ENCODE peak calls at places on chromosomes 2 and 18, in seven cellular contexts. B, U, H, I, C, J and D are unnamed samples.

GRCh38 chr18:9643549-9643948 is 29.2 kb upstream of the PPP4R1 start:
- DNase-seq in I (no peak), B (no peak), C (peak; percentile 76), U (peak; percentile 95), J (no peak), H (no peak), D (no peak)

GRCh38 chr2:234171666-234172065 is 121.2 kb downstream of the SPP2 start:
- DNase-seq in U (no peak), I (no peak), B (no peak), C (no peak), H (no peak), J (no peak), D (no peak)

GRCh38 chr2:237875234-237876055 is 16.0 kb downstream of the RAMP1 start:
- DNase-seq in U (no peak), C (no peak), J (no peak), B (no peak), I (no peak), H (no peak), D (no peak)

GRCh38 chr2:154158101-154158500 is 286.4 kb downstream of the GALNT13 start:
- DNase-seq in J (no peak), H (no peak), I (no peak), C (no peak), B (no peak), U (no peak), D (no peak)

GRCh38 chr2:23661276-23662050 is 265.5 kb downstream of the ATAD2B start:
- DNase-seq in H (no peak), I (no peak), J (no peak), C (no peak), B (no peak), U (no peak), D (no peak)

GRCh38 chr2:164875334-164876205 is 33.9 kb upstream of the COBLL1 start:
- DNase-seq in B (no peak), I (peak; percentile 65), J (no peak), U (no peak), H (no peak), C (no peak), D (no peak)

GRCh38 chr2:184524551-184525382 is 73.6 kb upstream of the ZNF804A start:
- DNase-seq in U (no peak), H (no peak), J (no peak), B (no peak), C (peak; percentile 14), I (no peak), D (no peak)

GRCh38 chr2:10135296-10136089 is 13.0 kb downstream of the RRM2 start:
- DNase-seq in I (no peak), C (no peak), U (peak; percentile 67), B (no peak), H (no peak), J (no peak), D (no peak)

GRCh38 chr2:189951791-189952535 is 110.6 kb downstream of the MSTN start:
- DNase-seq in J (no peak), U (no peak), C (no peak), H (no peak), B (peak; percentile 40), I (no peak), D (no peak)

GRCh38 chr2:174836345-174836999 is 72.2 kb upstream of the CHRNA1 start:
- DNase-seq in U (no peak), B (no peak), C (no peak), J (no peak), H (no peak), I (no peak), D (no peak)

GRCh38 chr2:212894026-212894425 is 257.4 kb downstream of the IKZF2 start:
- DNase-seq in C (no peak), H (no peak), B (no peak), I (no peak), J (no peak), U (no peak), D (no peak)

GRCh38 chr2:127610561-127610960 is 35.4 kb upstream of the GPR17 start:
- DNase-seq in H (no peak), I (no peak), J (no peak), B (no peak), U (no peak), C (no peak), D (no peak)

GRCh38 chr2:12287220-12287751 is 429.4 kb upstream of the TRIB2 start:
- DNase-seq in H (no peak), J (no peak), U (no peak), B (no peak), I (no peak), C (no peak), D (no peak)

GRCh38 chr2:59184281-59185020 is 943.3 kb upstream of the FANCL start:
- DNase-seq in J (no peak), B (no peak), U (peak; percentile 36), I (no peak), C (no peak), H (no peak), D (no peak)

GRCh38 chr2:134460583-134460998 is 206.7 kb downstream of the MGAT5 start:
- DNase-seq in U (peak; percentile 80), J (peak; percentile 76), C (peak; percentile 91), B (peak; percentile 70), I (peak; percentile 71), H (peak; percentile 26), D (peak; percentile 51)

GRCh38 chr18:60936101-60936500 is 397.1 kb upstream of the CDH20 start:
- DNase-seq in H (no peak), J (no peak), B (no peak), C (no peak), U (no peak), I (no peak), D (no peak)

GRCh38 chr2:48829036-48829435 is 73.5 kb upstream of the LHCGR start:
- DNase-seq in J (no peak), C (no peak), I (no peak), U (no peak), B (no peak), H (no peak), D (no peak)

GRCh38 chr2:201139836-201140599 is 24.1 kb downstream of the CFLAR start:
- DNase-seq in I (no peak), J (no peak), B (no peak), C (peak; percentile 61), U (no peak), H (no peak), D (no peak)

GRCh38 chr2:8328189-8328588 is 353.7 kb upstream of the ID2 start:
- DNase-seq in H (no peak), U (no peak), I (no peak), B (no peak), J (no peak), C (no peak), D (no peak)

GRCh38 chr2:60445684-60446184 is 107.7 kb downstream of the BCL11A start:
- DNase-seq in U (no peak), C (no peak), H (no peak), B (no peak), I (no peak), J (no peak), D (no peak)

GRCh38 chr2:40957508-40957907 is 505.6 kb upstream of the SLC8A1 start:
- DNase-seq in B (peak; percentile 59), I (no peak), U (no peak), C (no peak), J (no peak), H (no peak), D (no peak)

GRCh38 chr18:78925193-78925540 is 54.5 kb upstream of the SALL3 start:
- DNase-seq in C (no peak), I (no peak), H (no peak), U (no peak), J (no peak), B (no peak), D (no peak)

GRCh38 chr2:111982822-111983221 is 72.2 kb upstream of the TMEM87B start:
- DNase-seq in C (no peak), J (peak; percentile 30), U (no peak), H (no peak), B (no peak), I (no peak), D (no peak)

GRCh38 chr2:203818656-203819055 is 48.9 kb upstream of the CTLA4 start:
- DNase-seq in B (no peak), I (no peak), H (no peak), J (no peak), U (no peak), C (no peak), D (no peak)

GRCh38 chr18:12308386-12309100 is 502 bp downstream of the TUBB6 start:
- DNase-seq in B (no peak), H (no peak), U (peak; percentile 84), C (peak; percentile 66), J (peak; percentile 82), I (peak; percentile 55), D (peak; percentile 78)

GRCh38 chr18:32257073-32257780 is 67.4 kb downstream of the MEP1B start:
- DNase-seq in C (no peak), B (no peak), U (no peak), I (no peak), H (no peak), J (no peak), D (no peak)

GRCh38 chr2:182542501-182543258 is 115.8 kb upstream of the PDE1A start:
- DNase-seq in U (no peak), H (no peak), J (no peak), C (no peak), I (no peak), B (no peak), D (no peak)

GRCh38 chr2:79083846-79084376 is 3.9 kb downstream of the REG1B start:
- DNase-seq in U (no peak), C (no peak), B (no peak), H (no peak), J (no peak), I (no peak), D (no peak)

GRCh38 chr18:77165489-77166415 is 33.2 kb upstream of the MBP start:
- DNase-seq in C (no peak), B (no peak), U (no peak), I (no peak), J (no peak), H (no peak), D (no peak)

GRCh38 chr2:154600931-154601494 is 97.5 kb upstream of the KCNJ3 start:
- DNase-seq in I (peak; percentile 52), U (no peak), B (no peak), H (no peak), J (no peak), C (no peak), D (no peak)

GRCh38 chr18:8998481-8999217 is 103.8 kb upstream of the NDUFV2 start:
- DNase-seq in B (no peak), U (no peak), J (no peak), I (no peak), C (no peak), H (no peak), D (no peak)

GRCh38 chr2:204505946-204506345 is 39.3 kb upstream of the PARD3B start:
- DNase-seq in H (no peak), C (no peak), B (no peak), J (no peak), I (no peak), U (no peak), D (no peak)

GRCh38 chr2:1600191-1601063 is 143.9 kb downstream of the PXDN start:
- DNase-seq in B (no peak), C (no peak), J (no peak), I (no peak), H (no peak), U (no peak), D (no peak)

GRCh38 chr2:67938053-67938452 is 124.8 kb downstream of the C1D start:
- DNase-seq in U (no peak), J (no peak), C (no peak), B (no peak), I (no peak), H (no peak), D (no peak)